ENCODE peak calls at places on chromosomes 5 and 9, in five cellular contexts. G is adrenal gland, M is brain microvascular endothelial cell, S is GM03348, L is AML-193. X is an unnamed sample.

GRCh38 chr5:79686799-79687198 is 2.8 kb upstream of the CMYA5 start:
- DNase-seq in G (no peak), M (no peak), S (peak), L (no peak), X (no peak)

GRCh38 chr9:86046080-86046636 is 53.2 kb downstream of the GOLM1 start:
- DNase-seq in G (no peak), M (no peak), S (no peak), L (no peak), X (no peak)

GRCh38 chr5:25544652-25545249 is 900.0 kb upstream of the CDH10 start:
- DNase-seq in G (peak), M (no peak), S (peak), L (peak), X (no peak)

GRCh38 chr9:124776613-124776951 is 351 bp upstream of the OLFML2A start:
- DNase-seq in G (no peak), M (no peak), S (no peak), L (no peak), X (no peak)

GRCh38 chr5:178327931-178328711 is 95.5 kb upstream of the PHYKPL start:
- DNase-seq in G (no peak), M (no peak), S (no peak), L (no peak), X (no peak)

GRCh38 chr9:95511952-95512750 is 4.6 kb downstream of the PTCH1 start:
- DNase-seq in G (no peak), M (no peak), S (peak), L (no peak), X (no peak)

GRCh38 chr5:134738133-134738962 is at the start of gene CAMLG:
- DNase-seq in G (peak), M (peak), S (peak), L (peak), X (peak)

GRCh38 chr9:109310486-109310901 is 10.4 kb downstream of the EPB41L4B start:
- DNase-seq in G (no peak), M (peak), S (peak), L (no peak), X (no peak)

GRCh38 chr9:133109931-133110650 is 10.9 kb downstream of the RALGDS start:
- DNase-seq in G (no peak), M (no peak), S (no peak), L (no peak), X (no peak)

GRCh38 chr5:57895766-57896165 is 413.2 kb upstream of the ACTBL2 start:
- DNase-seq in G (no peak), M (no peak), S (peak), L (no peak), X (no peak)

GRCh38 chr5:107863125-107863524 is 192.4 kb upstream of the EFNA5 start:
- DNase-seq in G (no peak), M (no peak), S (no peak), L (no peak), X (no peak)

GRCh38 chr5:37810311-37810710 is 29.5 kb downstream of the GDNF start:
- DNase-seq in G (no peak), M (peak), S (peak), L (no peak), X (no peak)

GRCh38 chr5:61777292-61777691 is 445.2 kb downstream of the ZSWIM6 start:
- DNase-seq in G (no peak), M (no peak), S (no peak), L (no peak), X (no peak)

GRCh38 chr5:14213253-14213652 is 70.1 kb downstream of the TRIO start:
- DNase-seq in G (no peak), M (no peak), S (no peak), L (no peak), X (no peak)

X was measured in stimulated activated naive B cell treated with anti-CD40 and anti-IgM and Interleukin-4, amounts not matched to agents 10 μg/mL and 1 μg/mL and 100 μg/mL, for 72 hours.